ENCODE peak calls at places on chromosomes 3 and 15, in ten cellular contexts. M, S, I, O, W, J, G, A, L and E are unnamed samples.

GRCh38 chr15:77831989-77832388 is 199.3 kb upstream of the LINGO1 start:
- DNase-seq in M (no peak), S (no peak), I (no peak), O (no peak), W (no peak), J (no peak), G (no peak), A (no peak), L (no peak), E (no peak)

GRCh38 chr3:108862865-108863798 is 40.5 kb downstream of the TRAT1 start:
- DNase-seq in M (peak), S (no peak), I (no peak), O (peak), W (peak), J (no peak), G (peak), A (no peak), L (peak), E (no peak)

GRCh38 chr3:122890077-122890484 is 95.2 kb downstream of the SLC49A4 start:
- DNase-seq in M (peak), S (peak), I (no peak), O (peak), W (peak), J (peak), G (no peak), A (peak), L (no peak), E (peak)

GRCh38 chr3:135539854-135540253 is 425.7 kb upstream of the PPP2R3A start:
- DNase-seq in M (no peak), S (no peak), I (no peak), O (no peak), W (no peak), J (no peak), G (no peak), A (no peak), L (no peak), E (no peak)

GRCh38 chr3:140756240-140757016 is 78.6 kb downstream of the TRIM42 start:
- DNase-seq in M (no peak), S (no peak), I (no peak), O (no peak), W (no peak), J (no peak), G (no peak), A (no peak), L (no peak), E (no peak)

GRCh38 chr3:134249935-134250716 is 533 bp downstream of the RYK start:
- DNase-seq in M (peak), S (peak), I (peak), O (peak), W (peak), J (peak), G (peak), A (peak), L (peak), E (no peak)

GRCh38 chr3:32026583-32026982 is 45.0 kb downstream of the ZNF860 start:
- DNase-seq in M (no peak), S (peak), I (no peak), O (no peak), W (no peak), J (no peak), G (no peak), A (no peak), L (no peak), E (peak)

GRCh38 chr3:72095521-72095920 is 310.6 kb upstream of the PROK2 start:
- DNase-seq in M (no peak), S (no peak), I (no peak), O (peak), W (peak), J (no peak), G (no peak), A (no peak), L (no peak), E (no peak)

GRCh38 chr3:195565716-195566115 is 18.0 kb downstream of the APOD start:
- DNase-seq in M (no peak), S (no peak), I (no peak), O (no peak), W (no peak), J (no peak), G (no peak), A (no peak), L (no peak), E (no peak)

GRCh38 chr15:85049805-85050204 is 68.1 kb downstream of the PDE8A start:
- DNase-seq in M (no peak), S (no peak), I (no peak), O (no peak), W (no peak), J (no peak), G (no peak), A (no peak), L (no peak), E (no peak)

GRCh38 chr15:69946870-69947269 is 150.8 kb downstream of the TLE3 start:
- DNase-seq in M (no peak), S (no peak), I (no peak), O (no peak), W (no peak), J (no peak), G (no peak), A (no peak), L (no peak), E (no peak)

GRCh38 chr15:93243573-93243972 is 154.6 kb upstream of the RGMA start:
- DNase-seq in M (no peak), S (no peak), I (no peak), O (no peak), W (no peak), J (no peak), G (no peak), A (no peak), L (no peak), E (no peak)

GRCh38 chr3:11755276-11755675 is 91.4 kb downstream of the TAMM41 start:
- DNase-seq in M (no peak), S (no peak), I (no peak), O (no peak), W (no peak), J (no peak), G (no peak), A (no peak), L (no peak), E (no peak)